ENCODE peak calls at places on chromosomes 1 and 21, in seven cellular contexts. One of them, this sample, is unnamed.

GRCh38 chr1:44270666-44271628 is 57.7 kb downstream of the DMAP1 start:
- DNase-seq in breast epithelium: no peak
- DNase-seq in CD4-positive, CD25-positive, alpha-beta regulatory T cell: no peak
- DNase-seq in NCI-H2029 treated with DMSO at 0.1 percent for 48 hours: peak
- DNase-seq in fibroblast of the conjunctiva: peak
- DNase-seq in H1: no peak
- DNase-seq in colonic mucosa: peak
- DNase-seq in this sample: peak

GRCh38 chr1:39900662-39901485 is 843 bp downstream of the MYCL start:
- DNase-seq in breast epithelium: no peak
- DNase-seq in CD4-positive, CD25-positive, alpha-beta regulatory T cell: no peak
- DNase-seq in NCI-H2029 treated with DMSO at 0.1 percent for 48 hours: peak
- DNase-seq in fibroblast of the conjunctiva: no peak
- DNase-seq in H1: no peak
- DNase-seq in colonic mucosa: peak
- DNase-seq in this sample: no peak

GRCh38 chr1:201710632-201711031 is 118.3 kb upstream of the IPO9 start:
- DNase-seq in breast epithelium: no peak
- DNase-seq in CD4-positive, CD25-positive, alpha-beta regulatory T cell: no peak
- DNase-seq in NCI-H2029 treated with DMSO at 0.1 percent for 48 hours: no peak
- DNase-seq in fibroblast of the conjunctiva: no peak
- DNase-seq in H1: no peak
- DNase-seq in colonic mucosa: no peak
- DNase-seq in this sample: no peak

GRCh38 chr1:230713915-230714764 is at the start of gene AGT:
- DNase-seq in breast epithelium: peak
- DNase-seq in CD4-positive, CD25-positive, alpha-beta regulatory T cell: no peak
- DNase-seq in NCI-H2029 treated with DMSO at 0.1 percent for 48 hours: peak
- DNase-seq in fibroblast of the conjunctiva: peak
- DNase-seq in H1: no peak
- DNase-seq in colonic mucosa: peak
- DNase-seq in this sample: peak

GRCh38 chr1:218312509-218312908 is 27.4 kb downstream of the RRP15 start:
- DNase-seq in breast epithelium: no peak
- DNase-seq in CD4-positive, CD25-positive, alpha-beta regulatory T cell: no peak
- DNase-seq in NCI-H2029 treated with DMSO at 0.1 percent for 48 hours: no peak
- DNase-seq in fibroblast of the conjunctiva: no peak
- DNase-seq in H1: no peak
- DNase-seq in colonic mucosa: no peak
- DNase-seq in this sample: no peak

GRCh38 chr1:205488074-205488723 is 16.3 kb upstream of the CDK18 start:
- DNase-seq in breast epithelium: no peak
- DNase-seq in CD4-positive, CD25-positive, alpha-beta regulatory T cell: peak
- DNase-seq in NCI-H2029 treated with DMSO at 0.1 percent for 48 hours: peak
- DNase-seq in fibroblast of the conjunctiva: peak
- DNase-seq in H1: no peak
- DNase-seq in colonic mucosa: peak
- DNase-seq in this sample: peak

GRCh38 chr21:42225571-42226155 is 6.7 kb downstream of the ABCG1 start:
- DNase-seq in breast epithelium: no peak
- DNase-seq in CD4-positive, CD25-positive, alpha-beta regulatory T cell: no peak
- DNase-seq in NCI-H2029 treated with DMSO at 0.1 percent for 48 hours: no peak
- DNase-seq in fibroblast of the conjunctiva: no peak
- DNase-seq in H1: no peak
- DNase-seq in colonic mucosa: peak
- DNase-seq in this sample: no peak

GRCh38 chr1:2098839-2099785 is 48.9 kb downstream of the PRKCZ start:
- DNase-seq in breast epithelium: no peak
- DNase-seq in CD4-positive, CD25-positive, alpha-beta regulatory T cell: no peak
- DNase-seq in NCI-H2029 treated with DMSO at 0.1 percent for 48 hours: no peak
- DNase-seq in fibroblast of the conjunctiva: no peak
- DNase-seq in H1: no peak
- DNase-seq in colonic mucosa: no peak
- DNase-seq in this sample: no peak

GRCh38 chr1:115648717-115649691 is 7.2 kb downstream of the VANGL1 start:
- DNase-seq in breast epithelium: no peak
- DNase-seq in CD4-positive, CD25-positive, alpha-beta regulatory T cell: peak
- DNase-seq in NCI-H2029 treated with DMSO at 0.1 percent for 48 hours: no peak
- DNase-seq in fibroblast of the conjunctiva: no peak
- DNase-seq in H1: no peak
- DNase-seq in colonic mucosa: no peak
- DNase-seq in this sample: no peak

GRCh38 chr1:91282695-91283420 is 121.8 kb downstream of the HFM1 start:
- DNase-seq in breast epithelium: no peak
- DNase-seq in CD4-positive, CD25-positive, alpha-beta regulatory T cell: peak
- DNase-seq in NCI-H2029 treated with DMSO at 0.1 percent for 48 hours: peak
- DNase-seq in fibroblast of the conjunctiva: peak
- DNase-seq in H1: peak
- DNase-seq in colonic mucosa: peak
- DNase-seq in this sample: peak

GRCh38 chr1:212070720-212071302 is 35.3 kb downstream of the DTL start:
- DNase-seq in breast epithelium: no peak
- DNase-seq in CD4-positive, CD25-positive, alpha-beta regulatory T cell: peak
- DNase-seq in NCI-H2029 treated with DMSO at 0.1 percent for 48 hours: peak
- DNase-seq in fibroblast of the conjunctiva: peak
- DNase-seq in H1: no peak
- DNase-seq in colonic mucosa: no peak
- DNase-seq in this sample: peak

GRCh38 chr21:38027901-38028300 is 111.6 kb upstream of the KCNJ6 start:
- DNase-seq in breast epithelium: no peak
- DNase-seq in CD4-positive, CD25-positive, alpha-beta regulatory T cell: no peak
- DNase-seq in NCI-H2029 treated with DMSO at 0.1 percent for 48 hours: no peak
- DNase-seq in fibroblast of the conjunctiva: no peak
- DNase-seq in H1: no peak
- DNase-seq in colonic mucosa: no peak
- DNase-seq in this sample: peak